ENCODE peak calls at places on chromosomes 6 and 20, in four cellular contexts. K is NCI-H1436; Z is activated T-cell treated with anti-CD3 and anti-CD28 coated beads, Interleukin-2, amount 50 U/mL, for 4 hours; U is stimulated activated naive B cell treated with anti-CD40 and anti-IgM and Interleukin-4, amounts not matched to agents 10 μg/mL and 1 μg/mL and 100 μg/mL, for 72 hours. Q is an unnamed sample.

GRCh38 chr6:97644353-97644752 is 361.3 kb upstream of the MMS22L start:
- DNase-seq in K (no peak), U (no peak), Z (no peak), Q (no peak)

GRCh38 chr20:17771206-17772004 is 71.6 kb downstream of the BANF2 start:
- DNase-seq in U (no peak), Z (no peak), K (peak; percentile 26), Q (peak; percentile 97)

GRCh38 chr6:142735182-142735581 is 209.8 kb downstream of the HIVEP2 start:
- DNase-seq in U (no peak), K (no peak), Z (no peak), Q (peak; percentile 2)

GRCh38 chr6:95431637-95432228 is 145.6 kb upstream of the MANEA start:
- DNase-seq in Z (peak; percentile 5), U (no peak), K (peak; percentile 53), Q (peak; percentile 53)

GRCh38 chr6:154754152-154754551 is 20.9 kb downstream of the SCAF8 start:
- DNase-seq in Z (no peak), U (no peak), K (no peak), Q (no peak)

GRCh38 chr20:6140947-6141346 is 18.1 kb upstream of the FERMT1 start:
- DNase-seq in Z (no peak), U (no peak), K (no peak), Q (no peak)

GRCh38 chr6:134520181-134521115 is 202.5 kb upstream of the SGK1 start:
- DNase-seq in Z (no peak), U (no peak), K (no peak), Q (no peak)

GRCh38 chr6:109453594-109454482 is 1.7 kb downstream of the MICAL1 start:
- DNase-seq in K (no peak), Z (no peak), U (no peak), Q (no peak)

GRCh38 chr20:32623667-32624157 is 38.6 kb upstream of the NOL4L start:
- DNase-seq in K (no peak), Z (no peak), U (no peak), Q (no peak)

GRCh38 chr6:76174722-76175121 is 102.3 kb upstream of the IMPG1 start:
- DNase-seq in K (no peak), U (no peak), Z (no peak), Q (no peak)

GRCh38 chr6:157693867-157694266 is 129.2 kb upstream of the SNX9 start:
- DNase-seq in U (no peak), Z (no peak), K (no peak), Q (no peak)

GRCh38 chr6:79718509-79719247 is 87.5 kb downstream of the SH3BGRL2 start:
- DNase-seq in K (no peak), Z (no peak), U (no peak), Q (no peak)

GRCh38 chr6:90216081-90216977 is 80.3 kb downstream of the BACH2 start:
- DNase-seq in U (peak; percentile 84), Z (peak; percentile 37), K (no peak), Q (no peak)

Q was measured in NCI-H2227 treated with DMSO at 0.1 percent for 48 hours.